ENCODE peak calls at places on chromosomes 11 and 22, in ten cellular contexts. W is EH, C is posterior cingulate gyrus, D is activated gamma-delta T cell treated with Interleukin-2 at 50 U/mL for 16 hours, I is fibroblast of mammary gland, E is upper lobe of right lung, S is GM13976, F is NCI-H460, U is choroid plexus epithelial cell, G is transverse colon. K is an unnamed sample.

GRCh38 chr22:26527167-26527566 is 14.9 kb upstream of the TFIP11 start:
- DNase-seq in W (no peak), C (no peak), D (no peak), I (no peak), E (no peak), S (no peak), F (no peak), U (no peak), G (no peak), K (no peak)

GRCh38 chr11:64620286-64620962 is 29.4 kb downstream of the SLC22A12 start:
- DNase-seq in W (peak), C (no peak), D (no peak), I (no peak), E (no peak), S (no peak), F (no peak), U (peak), G (peak), K (no peak)

GRCh38 chr22:38870791-38871359 is 1.1 kb downstream of the CBX6 start:
- DNase-seq in W (no peak), C (no peak), D (no peak), I (no peak), E (no peak), S (no peak), F (no peak), U (no peak), G (no peak), K (no peak)

GRCh38 chr22:24146190-24146616 is 35.1 kb upstream of the SUSD2 start:
- DNase-seq in W (peak), C (no peak), D (peak), I (peak), E (peak), S (peak), F (no peak), U (peak), G (peak), K (peak)

GRCh38 chr11:18608373-18608772 is 8.8 kb downstream of the MISFA start:
- DNase-seq in W (no peak), C (no peak), D (no peak), I (no peak), E (no peak), S (no peak), F (no peak), U (peak), G (no peak), K (no peak)

GRCh38 chr22:47092896-47093311 is 330.5 kb downstream of the TBC1D22A start:
- DNase-seq in W (peak), C (no peak), D (no peak), I (peak), E (no peak), S (no peak), F (no peak), U (peak), G (no peak), K (no peak)

GRCh38 chr11:22976146-22976545 is 115.9 kb upstream of the CCDC179 start:
- DNase-seq in W (peak), C (no peak), D (no peak), I (peak), E (no peak), S (no peak), F (peak), U (peak), G (no peak), K (no peak)

GRCh38 chr22:38824587-38824986 is 19.2 kb downstream of the NPTXR start:
- DNase-seq in W (peak), C (no peak), D (peak), I (peak), E (no peak), S (peak), F (peak), U (peak), G (peak), K (peak)

K was measured in GM12892.